ENCODE peak calls at places on chromosomes 6 and 20, in five cellular contexts. F is aorta, G is heart left ventricle, S is fibroblast of lung, Y is hepatocyte. M is an unnamed sample.
A peak's percentile ranks its signal among the peaks of the same experiment; 100 is the strongest.

GRCh38 chr20:36434383-36434782 is 106.9 kb upstream of the MYL9 start:
- DNase-seq in G (no peak), F (no peak), Y (no peak), S (no peak), M (no peak)

GRCh38 chr6:36743032-36743431 is 45.4 kb downstream of the RAB44 start:
- DNase-seq in F (no peak), S (no peak), Y (peak; percentile 66), G (no peak), M (no peak)

GRCh38 chr6:130670142-130670541 is 157.1 kb upstream of the SMLR1 start:
- DNase-seq in S (no peak), G (no peak), F (no peak), Y (no peak), M (no peak)

GRCh38 chr6:148329568-148330299 is 12.9 kb upstream of the SASH1 start:
- DNase-seq in F (no peak), Y (no peak), G (no peak), S (peak; percentile 97), M (no peak)

GRCh38 chr6:125597411-125598253 is 151.8 kb upstream of the HEY2 start:
- DNase-seq in G (peak; percentile 44), Y (no peak), S (no peak), F (no peak), M (no peak)

GRCh38 chr6:68211242-68211795 is 423.8 kb upstream of the ADGRB3 start:
- DNase-seq in F (no peak), S (no peak), G (no peak), Y (no peak), M (no peak)

GRCh38 chr6:23531666-23532065 is 594.3 kb upstream of the NRSN1 start:
- DNase-seq in G (no peak), F (no peak), S (no peak), Y (no peak), M (no peak)

GRCh38 chr6:31729979-31730630 is 1.0 kb upstream of the DDAH2 start:
- DNase-seq in G (peak; percentile 90), Y (peak; percentile 97), S (peak; percentile 89), F (peak; percentile 95), M (peak; percentile 72)

GRCh38 chr6:113772961-113773360 is 84.2 kb upstream of the MARCKS start:
- DNase-seq in Y (no peak), S (no peak), F (no peak), G (no peak), M (no peak)

GRCh38 chr6:15026832-15027231 is 219.0 kb upstream of the JARID2 start:
- DNase-seq in S (peak; percentile 23), Y (peak; percentile 62), G (no peak), F (no peak), M (no peak)

GRCh38 chr6:129943637-129944271 is 74.6 kb upstream of the L3MBTL3 start:
- DNase-seq in S (no peak), G (no peak), F (no peak), Y (no peak), M (no peak)

GRCh38 chr20:35368616-35369423 is 43.0 kb downstream of the UQCC1 start:
- DNase-seq in S (peak; percentile 29), Y (no peak), F (peak; percentile 53), G (peak; percentile 61), M (no peak)

GRCh38 chr6:150250826-150251225 is 108.0 kb downstream of the PPP1R14C start:
- DNase-seq in G (peak; percentile 43), Y (peak; percentile 18), S (peak; percentile 86), F (no peak), M (no peak)

GRCh38 chr6:10033223-10033829 is 381.5 kb downstream of the TFAP2A start:
- DNase-seq in S (peak; percentile 46), Y (peak; percentile 39), G (no peak), F (no peak), M (no peak)

GRCh38 chr20:37299718-37300529 is 10.5 kb downstream of the MANBAL start:
- DNase-seq in F (peak; percentile 55), Y (no peak), S (peak; percentile 74), G (no peak), M (no peak)

GRCh38 chr20:9626357-9626756 is 112.0 kb downstream of the LAMP5 start:
- DNase-seq in F (no peak), Y (no peak), G (no peak), S (no peak), M (no peak)

GRCh38 chr6:136103763-136104311 is 146.3 kb downstream of the MTFR2 start:
- DNase-seq in F (no peak), Y (peak; percentile 17), S (no peak), G (peak; percentile 87), M (no peak)

GRCh38 chr6:98824907-98825601 is 9.3 kb upstream of the POU3F2 start:
- DNase-seq in F (no peak), G (no peak), S (no peak), Y (no peak), M (no peak)

GRCh38 chr6:12679291-12679690 is 37.3 kb upstream of the PHACTR1 start:
- DNase-seq in S (no peak), Y (peak; percentile 6), G (no peak), F (no peak), M (no peak)

GRCh38 chr20:38412877-38413577 is 22.1 kb downstream of the SNHG17 start:
- DNase-seq in F (no peak), S (peak; percentile 24), G (no peak), Y (no peak), M (no peak)

GRCh38 chr6:153564803-153565202 is 433.7 kb upstream of the RGS17 start:
- DNase-seq in S (peak; percentile 3), G (no peak), Y (no peak), F (peak; percentile 47), M (no peak)

GRCh38 chr6:79869600-79870084 is 77.7 kb downstream of the ELOVL4 start:
- DNase-seq in Y (peak; percentile 92), F (peak; percentile 85), S (peak; percentile 61), G (peak; percentile 81), M (peak; percentile 56)
- H3K4me3 ChIP-seq in Y (no peak overlapping the region), F (no peak overlapping the region), S (no peak overlapping the region), G (peak overlapping the region; percentile 31), M (peak overlapping the region; percentile 60)

GRCh38 chr20:25221592-25222460 is 26.1 kb upstream of the PYGB start:
- DNase-seq in S (no peak), Y (no peak), G (peak; percentile 69), F (peak; percentile 54), M (no peak)
- H3K27ac ChIP-seq in S (no peak overlapping the region), Y (peak overlapping the region; percentile 81), G (peak overlapping the region; percentile 96), F (no peak overlapping the region), M (no peak overlapping the region)

DNA sequence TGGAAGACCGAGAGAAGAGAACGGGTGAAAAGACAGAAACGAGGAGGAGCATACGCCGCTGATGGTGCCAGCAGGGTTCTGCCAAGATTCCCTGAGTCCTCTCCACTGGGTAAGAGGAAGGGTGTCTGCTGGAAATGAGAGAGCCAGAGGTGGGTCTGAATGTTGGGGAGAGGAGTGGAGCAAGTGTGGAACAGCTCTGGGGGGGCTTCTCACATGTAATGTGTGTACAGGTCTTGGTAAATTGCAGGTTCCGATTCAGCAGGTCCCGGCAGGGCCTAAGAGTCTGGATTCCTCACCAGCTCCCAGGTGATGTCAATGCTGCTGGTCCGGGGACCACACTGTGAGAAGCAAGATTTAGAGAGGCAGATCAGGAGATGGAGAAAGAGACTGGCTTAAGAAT is 1.5 kb upstream of the EBF4 start:
- DNase-seq in S (no peak), Y (no peak), G (no peak), F (no peak), M (no peak)
- H3K27me3 ChIP-seq in S (peaks cover 43% of the 10 kb centered on the region), Y (peaks cover 48% of the 10 kb centered on the region), G (peaks cover 34% of the 10 kb centered on the region), F (no peaks in the 10 kb centered on the region), M (peaks cover 29% of the 10 kb centered on the region)

DNA sequence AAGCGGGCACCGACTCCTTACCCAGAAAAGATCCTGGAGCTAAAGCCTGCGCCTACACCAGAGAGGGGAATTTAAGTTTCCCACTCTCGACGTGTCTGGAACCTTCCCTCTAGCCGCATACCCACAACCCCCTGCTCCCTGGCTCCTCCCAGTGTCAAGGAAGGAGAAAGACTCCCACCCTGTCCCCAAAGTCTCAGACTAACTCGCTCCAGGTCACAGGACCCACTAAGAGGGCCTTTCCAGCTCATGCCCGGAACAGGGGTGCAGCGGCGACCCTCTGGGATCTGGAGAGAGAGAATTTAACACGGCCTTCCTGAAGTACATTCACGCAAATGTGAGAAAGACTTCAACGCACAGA is 3.9 kb downstream of the LINC00237 start:
- DNase-seq in S (no peak), G (no peak), Y (no peak), F (no peak), M (no peak)
- H3K4me3 ChIP-seq in S (no peak overlapping the region), G (peak overlapping the region; percentile 56), Y (no peak overlapping the region), F (no peak overlapping the region), M (peak overlapping the region; percentile 66)

M was measured in CD4-positive, CD25-positive, alpha-beta regulatory T cell.